ENCODE peak calls at places on chromosomes 11 and 22, in six cellular contexts. L is GM23338, G is ovary, I is suprapubic skin, T is A549, X is cardiac muscle cell. H is an unnamed sample.

GRCh38 chr22:23110922-23111527 is 30.8 kb downstream of the RSPH14 start:
- DNase-seq in T (no peak), G (no peak), L (no peak), X (no peak), I (no peak), H (no peak)

GRCh38 chr11:17369685-17370243 is 18.2 kb downstream of the NCR3LG1 start:
- DNase-seq in X (no peak), T (no peak), L (no peak), I (no peak), G (no peak), H (no peak)

GRCh38 chr11:65637794-65638317 is at the start of gene SIPA1:
- DNase-seq in G (peak; percentile 88), I (no peak), T (peak; percentile 58), X (peak; percentile 95), L (peak; percentile 96), H (peak; percentile 50)

GRCh38 chr22:40107756-40108437 is 69.8 kb upstream of the TNRC6B start:
- DNase-seq in L (no peak), X (peak; percentile 39), I (no peak), T (no peak), G (no peak), H (no peak)

GRCh38 chr11:9396752-9397151 is 12.3 kb downstream of the IPO7 start:
- DNase-seq in G (no peak), T (no peak), L (no peak), X (no peak), I (no peak), H (no peak)

GRCh38 chr11:123006860-123007542 is 25.4 kb upstream of the BSX start:
- DNase-seq in G (no peak), T (no peak), L (peak; percentile 64), X (no peak), I (no peak), H (no peak)

GRCh38 chr11:7056828-7057513 is 31.8 kb upstream of the RBMXL2 start:
- DNase-seq in L (no peak), I (no peak), T (no peak), G (no peak), X (peak; percentile 37), H (no peak)

GRCh38 chr11:26228778-26229177 is 103.2 kb upstream of the ANO3 start:
- DNase-seq in I (no peak), T (no peak), G (no peak), X (peak; percentile 40), L (no peak), H (no peak)

GRCh38 chr22:31561970-31562369 is 65.6 kb downstream of the SFI1 start:
- DNase-seq in G (no peak), T (no peak), L (no peak), X (no peak), I (no peak), H (no peak)

GRCh38 chr11:12457030-12457600 is 79.7 kb downstream of the PARVA start:
- DNase-seq in T (no peak), G (no peak), L (no peak), I (no peak), X (peak; percentile 26), H (no peak)

GRCh38 chr11:78346799-78347198 is 70.8 kb downstream of the GAB2 start:
- DNase-seq in X (no peak), I (no peak), T (no peak), G (no peak), L (no peak), H (no peak)

GRCh38 chr11:64854534-64855502 is 10.4 kb upstream of the CDC42BPG start:
- DNase-seq in X (peak; percentile 87), I (peak; percentile 95), G (peak; percentile 61), T (peak; percentile 97), L (no peak), H (no peak)

GRCh38 chr22:33851240-33851639 is 69.0 kb downstream of the LARGE1 start:
- DNase-seq in X (no peak), I (no peak), G (no peak), L (no peak), T (no peak), H (no peak)

GRCh38 chr22:37990302-37990701 is 5.9 kb upstream of the SOX10 start:
- DNase-seq in X (no peak), L (no peak), G (no peak), T (no peak), I (no peak), H (no peak)

GRCh38 chr11:118305726-118306125 is 1.2 kb downstream of the CD3E start:
- DNase-seq in T (no peak), L (no peak), G (no peak), X (no peak), I (no peak), H (peak; percentile 28)

GRCh38 chr11:120801801-120802689 is 221.9 kb upstream of the TBCEL start:
- DNase-seq in I (peak; percentile 70), X (peak; percentile 68), L (peak; percentile 89), T (peak; percentile 50), G (peak; percentile 76), H (peak; percentile 14)

GRCh38 chr11:67668191-67668551 is 6.3 kb downstream of the ALDH3B2 start:
- DNase-seq in L (no peak), G (no peak), I (no peak), T (no peak), X (no peak), H (no peak)

GRCh38 chr11:31800398-31801265 is 10.5 kb downstream of the PAX6 start:
- DNase-seq in T (no peak), G (no peak), X (no peak), L (peak; percentile 25), I (no peak), H (no peak)

GRCh38 chr11:130431337-130431773 is 2.9 kb upstream of the ADAMTS8 start:
- DNase-seq in T (peak; percentile 55), G (peak; percentile 80), X (peak; percentile 78), L (peak; percentile 96), I (peak; percentile 77), H (peak; percentile 33)

GRCh38 chr11:47856186-47856585 is 8.0 kb upstream of the NUP160 start:
- DNase-seq in L (no peak), G (no peak), T (no peak), I (no peak), X (peak; percentile 8), H (no peak)

GRCh38 chr11:102158151-102158734 is 48.0 kb downstream of the YAP1 start:
- DNase-seq in G (no peak), I (no peak), X (no peak), L (no peak), T (no peak), H (no peak)

GRCh38 chr11:97140885-97141494 is 751.2 kb downstream of the JRKL start:
- DNase-seq in L (peak; percentile 66), G (no peak), T (no peak), I (no peak), X (peak; percentile 35), H (no peak)

GRCh38 chr11:83044958-83045712 is 26.6 kb downstream of the RAB30 start:
- DNase-seq in T (peak; percentile 87), G (no peak), X (peak; percentile 60), I (no peak), L (peak; percentile 25), H (no peak)

GRCh38 chr22:24423519-24424000 is 3.8 kb upstream of the ADORA2A start:
- DNase-seq in G (peak; percentile 74), L (peak; percentile 70), X (peak; percentile 46), T (peak; percentile 57), I (no peak), H (peak; percentile 73)

GRCh38 chr11:96260526-96260925 is 82.5 kb downstream of the MAML2 start:
- DNase-seq in T (no peak), I (no peak), G (no peak), X (no peak), L (no peak), H (no peak)

GRCh38 chr22:48636746-48637145 is 1190.9 kb downstream of the BRD1 start:
- DNase-seq in X (no peak), L (no peak), T (no peak), I (no peak), G (no peak), H (no peak)

GRCh38 chr22:28154856-28155255 is 235.8 kb upstream of the PITPNB start:
- DNase-seq in I (no peak), L (no peak), T (no peak), G (no peak), X (no peak), H (no peak)

GRCh38 chr11:107040447-107041444 is 22.5 kb upstream of the GUCY1A2 start:
- DNase-seq in I (no peak), G (no peak), L (no peak), T (no peak), X (peak; percentile 89), H (no peak)

GRCh38 chr22:23499845-23500500 is 80.1 kb downstream of the IGLL1 start:
- DNase-seq in T (no peak), L (no peak), I (no peak), X (no peak), G (peak; percentile 14), H (no peak)

GRCh38 chr11:75554258-75555022 is 7.6 kb upstream of the SERPINH1 start:
- DNase-seq in G (peak; percentile 99), T (no peak), L (peak; percentile 88), X (peak; percentile 100), I (peak; percentile 91), H (no peak)

GRCh38 chr22:19814428-19814827 is 40.2 kb downstream of the GNB1L start:
- DNase-seq in I (no peak), G (no peak), L (no peak), X (no peak), T (no peak), H (no peak)

GRCh38 chr11:72102946-72103753 is at the start of gene LAMTOR1:
- DNase-seq in X (peak; percentile 100), T (peak; percentile 90), I (peak; percentile 100), G (peak; percentile 99), L (peak; percentile 100), H (peak; percentile 98)
- TF ChIP-seq CTCF in X (peak; percentile 51), T (no peak), I (peak; percentile 44), G (peak; percentile 54), L (peak; percentile 46), H (peak; percentile 36)

DNA sequence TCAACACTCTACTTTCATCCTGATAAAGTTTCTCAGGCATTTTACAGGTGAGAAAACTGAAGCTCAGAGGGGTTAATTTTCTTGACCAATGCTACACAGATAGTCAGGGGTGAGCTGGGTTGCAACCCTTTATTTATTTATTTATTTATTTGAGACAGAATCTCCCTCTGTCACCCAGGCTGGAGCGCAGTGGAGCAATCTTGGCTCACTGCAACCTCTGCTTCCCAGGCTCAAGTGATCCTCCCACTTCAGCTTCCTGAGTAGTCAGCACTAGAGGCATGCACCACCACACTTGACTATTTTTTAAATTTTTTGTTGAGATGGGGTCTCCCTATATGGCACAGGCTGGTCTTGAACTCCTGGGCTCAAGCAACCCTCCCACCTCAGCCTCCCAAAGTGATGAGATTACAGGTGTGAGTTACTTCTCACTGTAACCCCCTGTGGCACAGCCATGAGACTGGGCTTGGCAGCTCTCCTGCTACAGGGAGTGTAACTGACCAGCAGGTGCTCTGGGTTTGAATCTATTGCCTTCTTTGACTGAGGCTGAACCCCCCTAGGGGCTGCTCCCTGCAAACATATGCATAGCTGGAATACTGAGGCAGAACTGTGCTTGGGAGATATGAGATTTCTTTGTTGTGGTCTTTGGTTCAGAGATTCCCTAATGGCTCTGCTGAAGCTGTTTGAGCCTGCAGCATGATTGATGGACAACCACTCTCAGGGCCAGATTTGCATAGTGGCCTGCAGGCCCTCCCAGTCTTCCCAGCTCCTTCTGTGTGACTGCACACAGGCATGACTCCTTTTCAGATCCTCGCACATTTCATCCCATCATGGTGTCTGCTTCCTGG is 6.1 kb downstream of the C11orf96 start:
- DNase-seq in T (no peak), G (no peak), X (no peak), L (no peak), I (peak; percentile 15), H (no peak)
- H3K27ac ChIP-seq in T (no peak overlapping the region), G (no peak overlapping the region), X (no peak overlapping the region), L (no peak overlapping the region), I (no peak overlapping the region), H (no peak overlapping the region)

GRCh38 chr22:21051836-21052400 is 6.2 kb downstream of the LRRC74B start:
- DNase-seq in I (no peak), L (peak; percentile 47), G (no peak), T (no peak), X (no peak), H (no peak)
- TF ChIP-seq CTCF in I (no peak), L (no peak), G (no peak), T (no peak), X (no peak), H (no peak)

GRCh38 chr22:45647532-45648225 is 24.0 kb upstream of the ATXN10 start:
- DNase-seq in G (no peak), L (no peak), I (no peak), X (no peak), T (no peak), H (no peak)
- H3K27ac ChIP-seq in G (no peak overlapping the region), L (no peak overlapping the region), I (no peak overlapping the region), X (no peak overlapping the region), T (peak overlapping the region; percentile 99), H (no peak overlapping the region)

H was measured in CD4-positive, alpha-beta T cell.